ENCODE peak calls at places on chromosome 12, in nine cellular contexts. M is endothelial cell of umbilical vein, P is RWPE2, I is uterus, R is thoracic aorta, X is mucosa of descending colon, Z is lower lobe of right lung, Y is gastrocnemius medialis, C is tibial nerve. A is an unnamed sample. For H3K9me3 and H3K4me1, the result is how much of the 10 kb centered on the place peaks cover.

GRCh38 chr12:42166501-42166900 is 21.8 kb upstream of the GXYLT1 start:
- DNase-seq in M (no peak), P (no peak), I (no peak), R (no peak), X (no peak), Z (no peak), Y (no peak), C (no peak), A (no peak)

GRCh38 chr12:82746668-82747067 is 60.0 kb downstream of the TMTC2 start:
- DNase-seq in M (peak), P (no peak), I (no peak), R (no peak), X (no peak), Z (no peak), Y (no peak), C (no peak), A (no peak)

GRCh38 chr12:5210179-5210917 is 166.7 kb downstream of the KCNA5 start:
- DNase-seq in M (no peak), P (no peak), I (no peak), R (no peak), X (no peak), Z (no peak), Y (no peak), C (no peak), A (no peak)

GRCh38 chr12:19689801-19690472 is 250.6 kb downstream of the AEBP2 start:
- DNase-seq in M (no peak), P (no peak), I (no peak), R (no peak), X (no peak), Z (no peak), Y (no peak), C (no peak), A (no peak)

GRCh38 chr12:92402415-92402814 is 256.8 kb upstream of the BTG1 start:
- DNase-seq in M (no peak), P (no peak), I (no peak), R (no peak), X (no peak), Z (no peak), Y (no peak), C (no peak), A (no peak)

GRCh38 chr12:6644903-6645302 is 2.3 kb downstream of the ACRBP start:
- DNase-seq in M (no peak), P (no peak), I (peak), R (no peak), X (peak), Z (no peak), Y (no peak), C (peak), A (peak)

GRCh38 chr12:11814362-11814761 is 164.9 kb downstream of the ETV6 start:
- DNase-seq in M (peak), P (no peak), I (no peak), R (no peak), X (no peak), Z (no peak), Y (no peak), C (no peak), A (no peak)

GRCh38 chr12:5473076-5473475 is 41.2 kb downstream of the NTF3 start:
- DNase-seq in M (peak), P (no peak), I (no peak), R (no peak), X (no peak), Z (no peak), Y (no peak), C (no peak), A (no peak)

GRCh38 chr12:90333939-90334338 is 621.0 kb downstream of the CCER1 start:
- DNase-seq in M (peak), P (no peak), I (no peak), R (no peak), X (no peak), Z (no peak), Y (no peak), C (no peak), A (no peak)

GRCh38 chr12:91813701-91814100 is 331.9 kb downstream of the BTG1 start:
- DNase-seq in M (no peak), P (no peak), I (no peak), R (no peak), X (no peak), Z (no peak), Y (no peak), C (no peak), A (no peak)

GRCh38 chr12:105948331-105948730 is 190.4 kb downstream of the NUAK1 start:
- DNase-seq in M (no peak), P (no peak), I (no peak), R (peak), X (no peak), Z (no peak), Y (no peak), C (no peak), A (peak)

GRCh38 chr12:122072031-122072970 is 6.3 kb upstream of the MLXIP start:
- DNase-seq in M (peak), P (no peak), I (peak), R (peak), X (no peak), Z (no peak), Y (peak), C (no peak), A (peak)

GRCh38 chr12:61250303-61250702 is 1009.9 kb upstream of the USP15 start:
- DNase-seq in M (no peak), P (no peak), I (no peak), R (no peak), X (no peak), Z (no peak), Y (no peak), C (no peak), A (no peak)

GRCh38 chr12:72102150-72102549 is 163.5 kb downstream of the TPH2 start:
- DNase-seq in M (no peak), P (no peak), I (no peak), R (no peak), X (no peak), Z (no peak), Y (no peak), C (no peak), A (no peak)

GRCh38 chr12:76190249-76190648 is 105.8 kb upstream of the NAP1L1 start:
- DNase-seq in M (no peak), P (no peak), I (no peak), R (no peak), X (no peak), Z (no peak), Y (no peak), C (no peak), A (no peak)

GRCh38 chr12:128810182-128811127 is 13.3 kb downstream of the SLC15A4 start:
- DNase-seq in M (no peak), P (no peak), I (no peak), R (no peak), X (no peak), Z (no peak), Y (peak), C (no peak), A (peak)

GRCh38 chr12:4153343-4153892 is 120.1 kb upstream of the CCND2 start:
- DNase-seq in M (no peak), P (no peak), I (no peak), R (no peak), X (peak), Z (no peak), Y (no peak), C (no peak), A (no peak)

GRCh38 chr12:31003861-31004640 is 69.6 kb upstream of the DDX11 start:
- DNase-seq in M (no peak), P (no peak), I (peak), R (no peak), X (no peak), Z (peak), Y (no peak), C (no peak), A (peak)

GRCh38 chr12:6632026-6632978 is 3.5 kb downstream of the LPAR5 start:
- DNase-seq in M (no peak), P (no peak), I (no peak), R (no peak), X (peak), Z (no peak), Y (no peak), C (no peak), A (no peak)

GRCh38 chr12:10409387-10409786 is at the start of gene KLRC4:
- DNase-seq in M (peak), P (no peak), I (no peak), R (no peak), X (no peak), Z (no peak), Y (no peak), C (no peak), A (no peak)

GRCh38 chr12:79548525-79548924 is 142.2 kb downstream of the PAWR start:
- DNase-seq in M (no peak), P (no peak), I (no peak), R (no peak), X (no peak), Z (no peak), Y (no peak), C (no peak), A (no peak)

GRCh38 chr12:79547735-79548347 is 142.9 kb downstream of the PAWR start:
- DNase-seq in M (peak), P (no peak), I (peak), R (no peak), X (no peak), Z (no peak), Y (no peak), C (no peak), A (peak)

GRCh38 chr12:79547044-79547734 is 143.6 kb downstream of the PAWR start:
- DNase-seq in M (peak), P (peak), I (no peak), R (no peak), X (no peak), Z (no peak), Y (no peak), C (no peak), A (no peak)

GRCh38 chr12:79552186-79552585 is 138.6 kb downstream of the PAWR start:
- DNase-seq in M (peak), P (no peak), I (no peak), R (no peak), X (no peak), Z (no peak), Y (no peak), C (no peak), A (no peak)

GRCh38 chr12:79549531-79550271 is 141.1 kb downstream of the PAWR start:
- DNase-seq in M (peak), P (no peak), I (no peak), R (no peak), X (no peak), Z (no peak), Y (no peak), C (no peak), A (no peak)
- H3K9me3 ChIP-seq in M (under half), P (under half), I (under half), R (under half), X (under half), Z (under half), Y (under half), C (under half), A (under half)

GRCh38 chr12:66620703-66621102 is 58.2 kb downstream of the GRIP1 start:
- DNase-seq in M (no peak), P (no peak), I (no peak), R (no peak), X (no peak), Z (no peak), Y (no peak), C (no peak), A (no peak)

GRCh38 chr12:66623455-66623854 is 55.4 kb downstream of the GRIP1 start:
- DNase-seq in M (peak), P (no peak), I (no peak), R (no peak), X (no peak), Z (no peak), Y (no peak), C (no peak), A (no peak)

GRCh38 chr12:66624806-66625205 is 54.1 kb downstream of the GRIP1 start:
- DNase-seq in M (no peak), P (no peak), I (no peak), R (no peak), X (no peak), Z (no peak), Y (no peak), C (no peak), A (no peak)

DNA sequence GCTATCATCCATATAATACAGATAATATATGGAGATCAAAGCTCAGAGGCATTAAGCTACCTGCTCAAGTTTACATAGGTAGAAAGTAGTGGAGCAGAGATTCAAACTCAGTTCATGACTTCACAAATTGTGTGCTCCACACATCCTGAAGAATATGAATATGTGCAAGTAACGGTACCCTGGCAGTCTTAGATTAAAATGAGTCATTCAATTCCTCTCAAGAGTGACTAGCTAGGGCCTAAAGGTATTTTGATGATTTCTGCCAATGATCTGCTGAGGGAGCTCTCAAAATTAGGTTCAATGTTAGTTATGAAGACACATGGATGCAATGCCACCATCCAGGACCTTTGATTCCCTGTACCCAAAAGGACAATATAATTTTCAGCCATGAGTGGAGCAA is 58.9 kb downstream of the GRIP1 start:
- DNase-seq in M (peak), P (no peak), I (no peak), R (no peak), X (no peak), Z (no peak), Y (no peak), C (no peak), A (no peak)
- H3K4me1 ChIP-seq in M (under half), P (under half), I (under half), R (under half), X (under half), Z (under half), Y (under half), C (under half), A (under half)

GRCh38 chr12:94982456-94982855 is 21.0 kb downstream of the NDUFA12 start:
- DNase-seq in M (no peak), P (no peak), I (no peak), R (no peak), X (no peak), Z (no peak), Y (no peak), C (no peak), A (no peak)

GRCh38 chr12:94977766-94978468 is 25.6 kb downstream of the NDUFA12 start:
- DNase-seq in M (no peak), P (no peak), I (no peak), R (no peak), X (no peak), Z (no peak), Y (no peak), C (no peak), A (no peak)

GRCh38 chr12:94983321-94983720 is 20.2 kb downstream of the NDUFA12 start:
- DNase-seq in M (no peak), P (no peak), I (no peak), R (no peak), X (no peak), Z (no peak), Y (no peak), C (no peak), A (no peak)

GRCh38 chr12:94979941-94980340 is 23.6 kb downstream of the NDUFA12 start:
- DNase-seq in M (no peak), P (no peak), I (no peak), R (no peak), X (no peak), Z (no peak), Y (no peak), C (no peak), A (no peak)

GRCh38 chr12:94980577-94980976 is 22.9 kb downstream of the NDUFA12 start:
- DNase-seq in M (peak), P (no peak), I (no peak), R (no peak), X (no peak), Z (no peak), Y (no peak), C (no peak), A (no peak)
- TF ChIP-seq CTCF in M (no peak), P (peak), I (no peak), R (no peak), X (no peak), Z (no peak), Y (no peak), C (peak), A (no peak)

DNA sequence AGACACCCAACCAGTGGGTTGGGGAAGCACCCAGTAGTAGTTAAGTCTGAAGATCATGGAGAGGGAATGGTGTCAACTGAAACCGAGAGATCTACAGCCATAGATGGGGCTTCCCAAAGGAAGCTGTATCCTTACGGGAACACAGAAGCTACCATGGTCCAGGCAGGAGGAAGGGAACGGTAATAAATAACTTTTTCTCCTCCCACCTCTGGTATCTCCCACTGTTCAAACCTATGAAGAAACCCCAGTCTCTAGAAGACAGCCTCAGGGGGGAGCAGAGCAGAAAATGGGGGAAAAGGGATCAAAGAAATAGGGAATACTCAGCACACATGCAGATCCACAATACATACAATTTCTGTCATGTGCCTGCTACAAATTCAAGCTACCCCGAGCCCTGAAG is 33.4 kb downstream of the ZNF605 start:
- DNase-seq in M (no peak), P (no peak), I (no peak), R (no peak), X (no peak), Z (no peak), Y (no peak), C (no peak), A (no peak)
- H3K9me3 ChIP-seq in M (under half), P (half or more), I (under half), R (half or more), X (half or more), Z (half or more), Y (half or more), C (half or more), A (half or more)

GRCh38 chr12:114673169-114673833 is 10.7 kb downstream of the TBX3 start:
- DNase-seq in M (no peak), P (peak), I (peak), R (no peak), X (no peak), Z (no peak), Y (peak), C (no peak), A (no peak)
- H3K4me1 ChIP-seq in M (under half), P (half or more), I (under half), R (under half), X (under half), Z (under half), Y (under half), C (under half), A (under half)

GRCh38 chr12:117098071-117098360 is 1.2 kb downstream of the TESC start:
- DNase-seq in M (no peak), P (no peak), I (no peak), R (no peak), X (no peak), Z (no peak), Y (no peak), C (no peak), A (no peak)

GRCh38 chr12:117098361-117099217 is 627 bp downstream of the TESC start:
- DNase-seq in M (no peak), P (no peak), I (no peak), R (no peak), X (peak), Z (peak), Y (no peak), C (no peak), A (no peak)

GRCh38 chr12:117100851-117101673 is 1.8 kb upstream of the TESC start:
- DNase-seq in M (no peak), P (no peak), I (no peak), R (no peak), X (no peak), Z (no peak), Y (no peak), C (no peak), A (no peak)

GRCh38 chr12:117101953-117102833 is 3.0 kb upstream of the TESC start:
- DNase-seq in M (no peak), P (no peak), I (no peak), R (no peak), X (no peak), Z (no peak), Y (no peak), C (no peak), A (no peak)

GRCh38 chr12:117100251-117100650 is 1.0 kb upstream of the TESC start:
- DNase-seq in M (no peak), P (no peak), I (no peak), R (no peak), X (no peak), Z (no peak), Y (no peak), C (no peak), A (no peak)
- TF ChIP-seq CTCF in M (no peak), P (peak), I (no peak), R (no peak), X (no peak), Z (no peak), Y (no peak), C (no peak), A (no peak)

DNA sequence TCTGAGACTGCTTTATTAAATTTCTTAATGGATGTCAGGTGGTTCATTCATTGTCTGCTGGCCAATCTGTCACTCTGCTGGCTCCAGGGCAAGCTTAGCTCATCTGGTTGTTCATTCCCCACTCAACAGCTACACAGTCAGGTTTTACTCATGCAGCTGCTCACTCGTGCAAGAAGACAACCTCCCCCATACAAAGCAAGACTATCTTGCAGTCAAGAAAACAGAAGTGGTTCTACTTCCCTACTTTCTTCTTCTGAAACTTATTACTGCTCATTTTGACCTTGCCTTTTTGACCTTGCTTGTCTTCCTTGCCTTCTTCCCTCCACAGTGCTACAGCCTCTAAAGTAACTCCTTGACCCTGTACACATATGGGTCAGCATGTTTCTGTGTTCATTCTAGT is 277.9 kb downstream of the SSPN start:
- DNase-seq in M (no peak), P (no peak), I (no peak), R (no peak), X (no peak), Z (no peak), Y (no peak), C (no peak), A (no peak)
- H3K9me3 ChIP-seq in M (under half), P (under half), I (under half), R (under half), X (under half), Z (under half), Y (under half), C (under half), A (under half)

DNA sequence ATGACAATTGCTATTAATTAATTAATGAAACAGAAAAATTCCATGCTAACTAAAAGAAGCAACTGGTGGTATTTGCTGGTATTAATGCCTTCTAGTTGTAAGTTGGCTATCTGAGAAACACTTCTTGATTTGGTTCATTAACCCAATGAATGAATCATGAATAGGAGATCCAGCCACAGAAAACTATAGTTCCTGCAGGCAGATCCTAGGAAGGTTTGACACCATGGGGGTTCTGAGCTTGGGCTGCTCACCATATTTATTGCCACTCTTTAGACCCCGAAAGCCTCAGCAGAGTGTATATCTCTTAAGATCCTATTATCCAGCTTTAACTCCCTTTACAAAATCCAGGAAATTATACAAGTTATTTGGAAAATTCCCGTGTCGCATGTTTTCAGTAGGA is 81.4 kb upstream of the REP15 start:
- DNase-seq in M (no peak), P (no peak), I (no peak), R (no peak), X (no peak), Z (no peak), Y (no peak), C (no peak), A (no peak)
- H3K4me1 ChIP-seq in M (half or more), P (half or more), I (under half), R (half or more), X (under half), Z (under half), Y (under half), C (under half), A (half or more)

DNA sequence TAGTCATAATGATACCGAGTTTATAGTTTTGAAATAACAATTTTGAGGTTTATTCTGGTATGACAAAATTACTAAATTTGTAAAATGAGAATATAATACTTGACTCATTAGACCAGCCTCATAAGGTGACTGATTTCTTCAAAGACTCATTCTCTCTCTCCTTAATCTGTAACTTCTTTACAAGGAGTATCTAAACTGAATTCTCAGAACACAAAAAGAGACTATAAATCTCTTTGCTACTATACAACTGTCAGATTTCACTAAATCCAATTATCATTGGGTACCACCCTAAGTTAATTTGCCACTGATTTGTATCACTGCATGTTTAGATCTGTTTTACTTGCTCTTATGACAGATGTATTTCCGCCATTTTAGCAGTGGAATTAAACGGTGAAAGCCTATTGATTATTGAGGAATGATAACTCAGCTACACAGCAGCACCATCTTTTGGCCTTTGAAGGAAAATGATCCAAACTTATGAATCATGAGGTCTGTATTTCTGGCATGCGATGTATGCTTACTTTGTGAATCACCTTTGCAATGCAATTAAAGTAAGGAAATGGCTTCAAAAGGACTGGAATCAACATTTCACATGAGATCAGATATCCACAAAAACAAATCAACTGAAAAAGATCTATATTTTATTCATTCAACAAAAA is 161.2 kb downstream of the RERGL start:
- DNase-seq in M (peak), P (no peak), I (no peak), R (no peak), X (no peak), Z (no peak), Y (no peak), C (no peak), A (no peak)
- TF ChIP-seq CTCF in M (peak), P (peak), I (no peak), R (no peak), X (no peak), Z (no peak), Y (no peak), C (no peak), A (no peak)

GRCh38 chr12:98737327-98737722 is 92.2 kb downstream of the APAF1 start:
- DNase-seq in M (peak), P (no peak), I (no peak), R (no peak), X (no peak), Z (no peak), Y (no peak), C (no peak), A (no peak)
- H3K9me3 ChIP-seq in M (under half), P (under half), I (under half), R (under half), X (under half), Z (under half), Y (under half), C (under half), A (under half)